ENCODE peak calls at places on chromosome 12, in ten cellular contexts. One of them, this sample, is unnamed.

GRCh38 chr12:121144416-121144914 is 11.8 kb downstream of the P2RX7 start:
- DNase-seq in activated T-cell treated with anti-CD3 and anti-CD28 coated beads, Interleukin-2, amount 50 U/mL, for 1 hour: no peak
- DNase-seq in A673: no peak
- DNase-seq in GM04504: no peak
- DNase-seq in Caco-2: no peak
- DNase-seq in LoVo: peak; percentile 41
- DNase-seq in NCI-H2081: no peak
- DNase-seq in GM23248: peak; percentile 79
- DNase-seq in right lobe of liver: no peak
- DNase-seq in hepatocyte: no peak
- DNase-seq in this sample: no peak

GRCh38 chr12:110135012-110135411 is 10.9 kb downstream of the IFT81 start:
- DNase-seq in activated T-cell treated with anti-CD3 and anti-CD28 coated beads, Interleukin-2, amount 50 U/mL, for 1 hour: no peak
- DNase-seq in A673: peak; percentile 28
- DNase-seq in GM04504: peak; percentile 82
- DNase-seq in Caco-2: no peak
- DNase-seq in LoVo: no peak
- DNase-seq in NCI-H2081: no peak
- DNase-seq in GM23248: peak; percentile 91
- DNase-seq in right lobe of liver: no peak
- DNase-seq in hepatocyte: no peak
- DNase-seq in this sample: no peak

GRCh38 chr12:73731658-73732057 is 806.0 kb upstream of the ATXN7L3B start:
- DNase-seq in activated T-cell treated with anti-CD3 and anti-CD28 coated beads, Interleukin-2, amount 50 U/mL, for 1 hour: no peak
- DNase-seq in A673: peak; percentile 49
- DNase-seq in GM04504: no peak
- DNase-seq in Caco-2: no peak
- DNase-seq in LoVo: no peak
- DNase-seq in NCI-H2081: no peak
- DNase-seq in GM23248: no peak
- DNase-seq in right lobe of liver: no peak
- DNase-seq in hepatocyte: no peak
- DNase-seq in this sample: no peak

GRCh38 chr12:104456417-104456949 is at the start of gene CHST11:
- DNase-seq in activated T-cell treated with anti-CD3 and anti-CD28 coated beads, Interleukin-2, amount 50 U/mL, for 1 hour: peak; percentile 84
- DNase-seq in A673: peak; percentile 80
- DNase-seq in GM04504: peak; percentile 61
- DNase-seq in Caco-2: peak; percentile 48
- DNase-seq in LoVo: peak; percentile 68
- DNase-seq in NCI-H2081: peak; percentile 62
- DNase-seq in GM23248: peak; percentile 92
- DNase-seq in right lobe of liver: peak; percentile 79
- DNase-seq in hepatocyte: peak; percentile 91
- DNase-seq in this sample: peak; percentile 75

GRCh38 chr12:46160081-46160980 is 108.5 kb downstream of the SLC38A1 start:
- DNase-seq in activated T-cell treated with anti-CD3 and anti-CD28 coated beads, Interleukin-2, amount 50 U/mL, for 1 hour: no peak
- DNase-seq in A673: peak; percentile 85
- DNase-seq in GM04504: peak; percentile 81
- DNase-seq in Caco-2: no peak
- DNase-seq in LoVo: peak; percentile 44
- DNase-seq in NCI-H2081: peak; percentile 54
- DNase-seq in GM23248: peak; percentile 92
- DNase-seq in right lobe of liver: no peak
- DNase-seq in hepatocyte: peak; percentile 47
- DNase-seq in this sample: peak; percentile 60

GRCh38 chr12:104910196-104910840 is 47.8 kb downstream of the SLC41A2 start:
- DNase-seq in activated T-cell treated with anti-CD3 and anti-CD28 coated beads, Interleukin-2, amount 50 U/mL, for 1 hour: no peak
- DNase-seq in A673: no peak
- DNase-seq in GM04504: no peak
- DNase-seq in Caco-2: no peak
- DNase-seq in LoVo: no peak
- DNase-seq in NCI-H2081: no peak
- DNase-seq in GM23248: peak; percentile 72
- DNase-seq in right lobe of liver: no peak
- DNase-seq in hepatocyte: no peak
- DNase-seq in this sample: no peak

GRCh38 chr12:53120685-53121525 is 17.6 kb downstream of the SOAT2 start:
- DNase-seq in activated T-cell treated with anti-CD3 and anti-CD28 coated beads, Interleukin-2, amount 50 U/mL, for 1 hour: no peak
- DNase-seq in A673: no peak
- DNase-seq in GM04504: no peak
- DNase-seq in Caco-2: no peak
- DNase-seq in LoVo: no peak
- DNase-seq in NCI-H2081: no peak
- DNase-seq in GM23248: no peak
- DNase-seq in right lobe of liver: no peak
- DNase-seq in hepatocyte: no peak
- DNase-seq in this sample: no peak

GRCh38 chr12:76915381-76916169 is 36.8 kb upstream of the CSRP2 start:
- DNase-seq in activated T-cell treated with anti-CD3 and anti-CD28 coated beads, Interleukin-2, amount 50 U/mL, for 1 hour: no peak
- DNase-seq in A673: no peak
- DNase-seq in GM04504: peak; percentile 44
- DNase-seq in Caco-2: no peak
- DNase-seq in LoVo: no peak
- DNase-seq in NCI-H2081: no peak
- DNase-seq in GM23248: peak; percentile 38
- DNase-seq in right lobe of liver: no peak
- DNase-seq in hepatocyte: no peak
- DNase-seq in this sample: no peak

GRCh38 chr12:111925171-111925570 is 83.1 kb downstream of the MAPKAPK5 start:
- DNase-seq in activated T-cell treated with anti-CD3 and anti-CD28 coated beads, Interleukin-2, amount 50 U/mL, for 1 hour: no peak
- DNase-seq in A673: no peak
- DNase-seq in GM04504: no peak
- DNase-seq in Caco-2: no peak
- DNase-seq in LoVo: no peak
- DNase-seq in NCI-H2081: no peak
- DNase-seq in GM23248: no peak
- DNase-seq in right lobe of liver: no peak
- DNase-seq in hepatocyte: no peak
- DNase-seq in this sample: no peak

GRCh38 chr12:47868552-47869031 is 36.2 kb downstream of the VDR start:
- DNase-seq in activated T-cell treated with anti-CD3 and anti-CD28 coated beads, Interleukin-2, amount 50 U/mL, for 1 hour: no peak
- DNase-seq in A673: no peak
- DNase-seq in GM04504: no peak
- DNase-seq in Caco-2: no peak
- DNase-seq in LoVo: no peak
- DNase-seq in NCI-H2081: no peak
- DNase-seq in GM23248: no peak
- DNase-seq in right lobe of liver: no peak
- DNase-seq in hepatocyte: no peak
- DNase-seq in this sample: no peak

GRCh38 chr12:121128908-121129704 is 3.6 kb upstream of the P2RX7 start:
- DNase-seq in activated T-cell treated with anti-CD3 and anti-CD28 coated beads, Interleukin-2, amount 50 U/mL, for 1 hour: peak; percentile 78
- DNase-seq in A673: peak; percentile 79
- DNase-seq in GM04504: peak; percentile 20
- DNase-seq in Caco-2: peak; percentile 48
- DNase-seq in LoVo: no peak
- DNase-seq in NCI-H2081: no peak
- DNase-seq in GM23248: peak; percentile 52
- DNase-seq in right lobe of liver: peak; percentile 84
- DNase-seq in hepatocyte: peak; percentile 26
- DNase-seq in this sample: peak; percentile 85

GRCh38 chr12:32290411-32290810 is 108.9 kb upstream of the FGD4 start:
- DNase-seq in activated T-cell treated with anti-CD3 and anti-CD28 coated beads, Interleukin-2, amount 50 U/mL, for 1 hour: no peak
- DNase-seq in A673: no peak
- DNase-seq in GM04504: no peak
- DNase-seq in Caco-2: peak; percentile 77
- DNase-seq in LoVo: peak; percentile 48
- DNase-seq in NCI-H2081: no peak
- DNase-seq in GM23248: peak; percentile 52
- DNase-seq in right lobe of liver: no peak
- DNase-seq in hepatocyte: no peak
- DNase-seq in this sample: no peak

GRCh38 chr12:132481771-132482745 is 7.9 kb upstream of the FBRSL1 start:
- DNase-seq in activated T-cell treated with anti-CD3 and anti-CD28 coated beads, Interleukin-2, amount 50 U/mL, for 1 hour: no peak
- DNase-seq in A673: no peak
- DNase-seq in GM04504: no peak
- DNase-seq in Caco-2: no peak
- DNase-seq in LoVo: no peak
- DNase-seq in NCI-H2081: no peak
- DNase-seq in GM23248: no peak
- DNase-seq in right lobe of liver: peak; percentile 21
- DNase-seq in hepatocyte: no peak
- DNase-seq in this sample: no peak

GRCh38 chr12:7154901-7155470 is 24.8 kb downstream of the CLSTN3 start:
- DNase-seq in activated T-cell treated with anti-CD3 and anti-CD28 coated beads, Interleukin-2, amount 50 U/mL, for 1 hour: no peak
- DNase-seq in A673: no peak
- DNase-seq in GM04504: no peak
- DNase-seq in Caco-2: no peak
- DNase-seq in LoVo: no peak
- DNase-seq in NCI-H2081: no peak
- DNase-seq in GM23248: no peak
- DNase-seq in right lobe of liver: no peak
- DNase-seq in hepatocyte: no peak
- DNase-seq in this sample: no peak

GRCh38 chr12:10716704-10717315 is 6.3 kb downstream of the YBX3 start:
- DNase-seq in activated T-cell treated with anti-CD3 and anti-CD28 coated beads, Interleukin-2, amount 50 U/mL, for 1 hour: no peak
- DNase-seq in A673: peak; percentile 65
- DNase-seq in GM04504: peak; percentile 82
- DNase-seq in Caco-2: peak; percentile 79
- DNase-seq in LoVo: peak; percentile 95
- DNase-seq in NCI-H2081: peak; percentile 3
- DNase-seq in GM23248: peak; percentile 97
- DNase-seq in right lobe of liver: peak; percentile 36
- DNase-seq in hepatocyte: peak; percentile 74
- DNase-seq in this sample: peak; percentile 90

GRCh38 chr12:46209914-46210834 is 58.7 kb downstream of the SLC38A1 start:
- DNase-seq in activated T-cell treated with anti-CD3 and anti-CD28 coated beads, Interleukin-2, amount 50 U/mL, for 1 hour: peak; percentile 68
- DNase-seq in A673: peak; percentile 32
- DNase-seq in GM04504: no peak
- DNase-seq in Caco-2: no peak
- DNase-seq in LoVo: no peak
- DNase-seq in NCI-H2081: peak; percentile 92
- DNase-seq in GM23248: no peak
- DNase-seq in right lobe of liver: peak; percentile 51
- DNase-seq in hepatocyte: no peak
- DNase-seq in this sample: no peak

GRCh38 chr12:27602516-27602915 is 78.5 kb downstream of the PPFIBP1 start:
- DNase-seq in activated T-cell treated with anti-CD3 and anti-CD28 coated beads, Interleukin-2, amount 50 U/mL, for 1 hour: no peak
- DNase-seq in A673: no peak
- DNase-seq in GM04504: no peak
- DNase-seq in Caco-2: no peak
- DNase-seq in LoVo: no peak
- DNase-seq in NCI-H2081: no peak
- DNase-seq in GM23248: no peak
- DNase-seq in right lobe of liver: no peak
- DNase-seq in hepatocyte: no peak
- DNase-seq in this sample: no peak

GRCh38 chr12:124420972-124421674 is 126.2 kb downstream of the RFLNA start:
- DNase-seq in activated T-cell treated with anti-CD3 and anti-CD28 coated beads, Interleukin-2, amount 50 U/mL, for 1 hour: no peak
- DNase-seq in A673: no peak
- DNase-seq in GM04504: no peak
- DNase-seq in Caco-2: no peak
- DNase-seq in LoVo: no peak
- DNase-seq in NCI-H2081: no peak
- DNase-seq in GM23248: no peak
- DNase-seq in right lobe of liver: no peak
- DNase-seq in hepatocyte: no peak
- DNase-seq in this sample: no peak

GRCh38 chr12:89748791-89749190 is 40.2 kb upstream of the ATP2B1 start:
- DNase-seq in activated T-cell treated with anti-CD3 and anti-CD28 coated beads, Interleukin-2, amount 50 U/mL, for 1 hour: no peak
- DNase-seq in A673: no peak
- DNase-seq in GM04504: no peak
- DNase-seq in Caco-2: no peak
- DNase-seq in LoVo: no peak
- DNase-seq in NCI-H2081: no peak
- DNase-seq in GM23248: no peak
- DNase-seq in right lobe of liver: no peak
- DNase-seq in hepatocyte: no peak
- DNase-seq in this sample: no peak

GRCh38 chr12:6618483-6618882 is 11.3 kb upstream of the CHD4 start:
- DNase-seq in activated T-cell treated with anti-CD3 and anti-CD28 coated beads, Interleukin-2, amount 50 U/mL, for 1 hour: no peak
- DNase-seq in A673: no peak
- DNase-seq in GM04504: no peak
- DNase-seq in Caco-2: no peak
- DNase-seq in LoVo: no peak
- DNase-seq in NCI-H2081: no peak
- DNase-seq in GM23248: no peak
- DNase-seq in right lobe of liver: no peak
- DNase-seq in hepatocyte: no peak
- DNase-seq in this sample: no peak

GRCh38 chr12:131122631-131123030 is 168.9 kb downstream of the ADGRD1 start:
- DNase-seq in activated T-cell treated with anti-CD3 and anti-CD28 coated beads, Interleukin-2, amount 50 U/mL, for 1 hour: no peak
- DNase-seq in A673: no peak
- DNase-seq in GM04504: no peak
- DNase-seq in Caco-2: no peak
- DNase-seq in LoVo: no peak
- DNase-seq in NCI-H2081: no peak
- DNase-seq in GM23248: no peak
- DNase-seq in right lobe of liver: no peak
- DNase-seq in hepatocyte: no peak
- DNase-seq in this sample: no peak

GRCh38 chr12:11730299-11731041 is 81.0 kb downstream of the ETV6 start:
- DNase-seq in activated T-cell treated with anti-CD3 and anti-CD28 coated beads, Interleukin-2, amount 50 U/mL, for 1 hour: no peak
- DNase-seq in A673: no peak
- DNase-seq in GM04504: no peak
- DNase-seq in Caco-2: peak; percentile 79
- DNase-seq in LoVo: peak; percentile 80
- DNase-seq in NCI-H2081: peak; percentile 10
- DNase-seq in GM23248: no peak
- DNase-seq in right lobe of liver: no peak
- DNase-seq in hepatocyte: peak; percentile 72
- DNase-seq in this sample: peak; percentile 79

GRCh38 chr12:95790025-95790911 is at the start of gene NTN4:
- DNase-seq in activated T-cell treated with anti-CD3 and anti-CD28 coated beads, Interleukin-2, amount 50 U/mL, for 1 hour: peak; percentile 31
- DNase-seq in A673: peak; percentile 15
- DNase-seq in GM04504: no peak
- DNase-seq in Caco-2: peak; percentile 58
- DNase-seq in LoVo: peak; percentile 49
- DNase-seq in NCI-H2081: peak; percentile 44
- DNase-seq in GM23248: peak; percentile 79
- DNase-seq in right lobe of liver: peak; percentile 67
- DNase-seq in hepatocyte: peak; percentile 65
- DNase-seq in this sample: peak; percentile 49